ENCODE peak calls at places on chromosomes 4 and X, in six cellular contexts. E is mesenchymal stem cell, H is IMR-90, N is H9, G is trophoblast cell, V is H1. K is an unnamed sample.
A peak's percentile ranks its signal among the peaks of the same experiment; 100 is the strongest.

GRCh38 chrX:1452497-1453389 is at the start of gene ASMTL:
- DNase-seq in E (peak; percentile 97), H (peak; percentile 99), N (peak; percentile 99), G (peak; percentile 99), V (peak; percentile 100), K (peak; percentile 100)

GRCh38 chr4:5711479-5712184 is 631 bp downstream of the EVC start:
- DNase-seq in E (peak; percentile 80), H (peak; percentile 51), N (peak; percentile 57), G (no peak), V (no peak), K (no peak)

GRCh38 chr4:109094061-109094460 is 208.4 kb downstream of the COL25A1 start:
- DNase-seq in E (no peak), H (no peak), N (no peak), G (no peak), V (no peak), K (no peak)

GRCh38 chrX:63434665-63435064 is 83.5 kb upstream of the SPIN4 start:
- DNase-seq in E (peak; percentile 54), H (peak; percentile 22), N (peak; percentile 43), G (peak; percentile 96), V (no peak), K (no peak)

GRCh38 chr4:98318521-98318920 is 57.3 kb downstream of the RAP1GDS1 start:
- DNase-seq in E (no peak), H (no peak), N (no peak), G (peak; percentile 31), V (no peak), K (no peak)

GRCh38 chr4:74944354-74944793 is 11.5 kb downstream of the PARM1 start:
- DNase-seq in E (no peak), H (no peak), N (no peak), G (no peak), V (no peak), K (no peak)

GRCh38 chr4:142353149-142353738 is 492.9 kb downstream of the INPP4B start:
- DNase-seq in E (peak; percentile 66), H (peak; percentile 80), N (no peak), G (peak; percentile 81), V (no peak), K (peak; percentile 53)

GRCh38 chr4:75432683-75433082 is 81.5 kb downstream of the RCHY1 start:
- DNase-seq in E (peak; percentile 12), H (peak; percentile 7), N (peak; percentile 61), G (peak; percentile 46), V (no peak), K (no peak)

GRCh38 chr4:182555997-182556418 is 312.8 kb downstream of the TENM3 start:
- DNase-seq in E (peak; percentile 71), H (peak; percentile 91), N (peak; percentile 47), G (peak; percentile 18), V (peak; percentile 33), K (peak; percentile 63)

GRCh38 chr4:16597829-16598228 is 300.6 kb downstream of the LDB2 start:
- DNase-seq in E (peak; percentile 77), H (peak; percentile 47), N (no peak), G (peak; percentile 33), V (no peak), K (no peak)

GRCh38 chrX:44043496-44043895 is 70.3 kb upstream of the NDP start:
- DNase-seq in E (no peak), H (no peak), N (no peak), G (no peak), V (no peak), K (no peak)

GRCh38 chr4:101711590-101712255 is 78.8 kb upstream of the BANK1 start:
- DNase-seq in E (no peak), H (no peak), N (no peak), G (no peak), V (no peak), K (no peak)

GRCh38 chr4:54097152-54097551 is 2.8 kb upstream of the GSX2 start:
- DNase-seq in E (no peak), H (no peak), N (no peak), G (no peak), V (no peak), K (no peak)

GRCh38 chrX:53089224-53089842 is 4.6 kb upstream of the KANTR start:
- DNase-seq in E (peak; percentile 70), H (peak; percentile 68), N (no peak), G (peak; percentile 74), V (no peak), K (no peak)

GRCh38 chrX:40684092-40684491 is 36.7 kb upstream of the CXorf38 start:
- DNase-seq in E (no peak), H (no peak), N (no peak), G (no peak), V (no peak), K (no peak)

GRCh38 chr4:88957570-88957969 is 99.4 kb downstream of the FAM13A start:
- DNase-seq in E (no peak), H (no peak), N (no peak), G (peak; percentile 22), V (no peak), K (no peak)

GRCh38 chrX:102985182-102985581 is 48.1 kb downstream of the RAB40AL start:
- DNase-seq in E (no peak), H (no peak), N (no peak), G (no peak), V (no peak), K (no peak)

GRCh38 chr4:72629540-72629939 is 60.5 kb upstream of the ADAMTS3 start:
- DNase-seq in E (peak; percentile 7), H (no peak), N (no peak), G (peak; percentile 25), V (no peak), K (no peak)

GRCh38 chr4:122139139-122139538 is 13.0 kb upstream of the BLTP1 start:
- DNase-seq in E (no peak), H (no peak), N (no peak), G (no peak), V (no peak), K (no peak)

GRCh38 chrX:65740909-65741308 is 73.5 kb downstream of the MSN start:
- DNase-seq in E (no peak), H (no peak), N (no peak), G (no peak), V (no peak), K (no peak)

GRCh38 chrX:7127058-7127457 is 20.5 kb upstream of the STS start:
- DNase-seq in E (no peak), H (no peak), N (no peak), G (peak; percentile 52), V (no peak), K (peak; percentile 4)

GRCh38 chr4:189843392-189844009 is 97.2 kb upstream of the FRG1 start:
- DNase-seq in E (no peak), H (no peak), N (no peak), G (no peak), V (no peak), K (no peak)

GRCh38 chr4:139656614-139657486 is 8.8 kb upstream of the MGST2 start:
- DNase-seq in E (peak; percentile 81), H (peak; percentile 78), N (peak; percentile 76), G (peak; percentile 86), V (no peak), K (peak; percentile 62)

GRCh38 chrX:44303119-44303518 is 40.4 kb downstream of the EFHC2 start:
- DNase-seq in E (no peak), H (no peak), N (no peak), G (no peak), V (no peak), K (no peak)

DNA sequence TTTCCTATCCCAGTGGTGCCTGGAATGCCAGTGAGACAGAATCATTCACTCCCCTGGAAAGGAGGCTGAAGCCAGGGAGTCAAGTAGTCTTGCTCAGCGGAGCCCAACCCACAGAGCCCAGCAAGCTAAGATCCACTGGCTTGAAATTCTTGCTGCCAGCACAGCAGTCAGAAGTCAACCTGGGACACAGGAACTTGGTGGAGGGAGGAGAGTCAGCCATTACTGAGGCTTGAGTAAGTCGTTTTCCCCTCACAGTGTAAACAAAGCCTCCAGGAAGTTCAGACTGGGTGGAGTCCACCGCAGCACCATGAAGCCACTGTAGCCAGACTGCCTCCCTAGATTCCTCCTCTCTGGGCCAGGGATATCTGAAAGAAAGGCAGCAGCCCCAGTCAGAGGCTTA is 283.2 kb upstream of the CPEB2 start:
- DNase-seq in E (peak; percentile 9), H (peak; percentile 7), N (no peak), G (no peak), V (no peak), K (no peak)
- H4K91ac ChIP-seq in E (no peak overlapping the region), H (no peak overlapping the region), N (no peak overlapping the region), G (no peak overlapping the region), V (no peak overlapping the region), K (no peak overlapping the region)

GRCh38 chrX:75229774-75230173 is 44.1 kb upstream of the UPRT start:
- DNase-seq in E (no peak), H (no peak), N (no peak), G (no peak), V (no peak), K (no peak)
- H3K4me2 ChIP-seq in E (no peak overlapping the region), H (no peak overlapping the region), N (no peak overlapping the region), G (no peak overlapping the region), V (no peak overlapping the region), K (no peak overlapping the region)

GRCh38 chr4:40233227-40233626 is 36.4 kb downstream of the RHOH start:
- DNase-seq in E (no peak), H (no peak), N (no peak), G (no peak), V (no peak), K (no peak)
- H3K4me1 ChIP-seq in E (no peaks in the 10 kb centered on the region), H (no peaks in the 10 kb centered on the region), N (peaks cover 5% of the 10 kb centered on the region), G (no peaks in the 10 kb centered on the region), V (peaks cover 3% of the 10 kb centered on the region), K (no peaks in the 10 kb centered on the region)

GRCh38 chrX:153525451-153525850 is 8.0 kb downstream of the ATP2B3 start:
- DNase-seq in E (no peak), H (no peak), N (no peak), G (no peak), V (no peak), K (no peak)
- H4K91ac ChIP-seq in E (no peak overlapping the region), H (no peak overlapping the region), N (no peak overlapping the region), G (no peak overlapping the region), V (no peak overlapping the region), K (no peak overlapping the region)

GRCh38 chrX:22800806-22801205 is 199.0 kb upstream of the DDX53 start:
- DNase-seq in E (no peak), H (no peak), N (no peak), G (peak; percentile 80), V (no peak), K (no peak)

GRCh38 chrX:22800360-22800759 is 199.4 kb upstream of the DDX53 start:
- DNase-seq in E (peak; percentile 88), H (peak; percentile 89), N (no peak), G (peak; percentile 56), V (no peak), K (no peak)

DNA sequence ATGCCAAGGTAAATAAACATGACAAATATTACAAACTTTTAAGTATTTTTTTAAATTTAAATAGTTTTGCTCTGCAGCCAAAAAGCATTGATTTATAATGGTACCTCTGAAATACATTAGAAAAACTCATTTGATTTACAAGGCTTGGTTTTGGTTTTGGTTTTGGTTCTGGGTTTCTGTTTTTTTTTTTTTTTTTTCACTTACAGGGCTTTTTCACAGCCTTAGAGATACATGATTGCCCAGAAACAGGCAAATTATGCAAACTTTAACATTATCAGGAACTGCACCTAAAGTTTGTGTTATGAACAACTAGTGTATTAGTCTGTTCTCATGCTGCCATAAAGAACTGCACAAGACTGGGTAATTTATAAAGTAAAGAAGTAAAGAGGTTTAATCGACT is 196.4 kb upstream of the DDX53 start:
- DNase-seq in E (no peak), H (no peak), N (no peak), G (no peak), V (no peak), K (no peak)
- H3K4me2 ChIP-seq in E (no peak overlapping the region), H (no peak overlapping the region), N (no peak overlapping the region), G (no peak overlapping the region), V (no peak overlapping the region), K (no peak overlapping the region)